ENCODE peak calls at places on chromosomes 16 and 17, in five cellular contexts. J is HFF-Myc, U is GM20000, C is testis, Z is GM06990. I is an unnamed sample.

GRCh38 chr17:2885751-2886150 is 89.5 kb downstream of the RAP1GAP2 start:
- DNase-seq in U (no peak), J (no peak), C (no peak), Z (no peak), I (no peak)

GRCh38 chr17:65230040-65230439 is 92.9 kb downstream of the RGS9 start:
- DNase-seq in J (no peak), U (no peak), C (no peak), Z (no peak), I (no peak)

GRCh38 chr17:69967910-69968411 is 107.1 kb upstream of the KCNJ16 start:
- DNase-seq in J (peak), C (no peak), Z (no peak), U (no peak), I (no peak)

GRCh38 chr17:78735832-78736525 is 46.1 kb downstream of the CYTH1 start:
- DNase-seq in U (no peak), Z (no peak), J (no peak), C (no peak), I (no peak)

GRCh38 chr17:81387235-81388060 is 7.8 kb upstream of the BAHCC1 start:
- DNase-seq in Z (no peak), C (no peak), J (no peak), U (peak), I (peak)

GRCh38 chr16:67029249-67030096 is 524 bp downstream of the CBFB start:
- DNase-seq in C (peak), J (no peak), U (peak), Z (peak), I (peak)

GRCh38 chr17:57324060-57324459 is 67.7 kb downstream of the MSI2 start:
- DNase-seq in J (no peak), Z (no peak), C (no peak), U (no peak), I (no peak)

GRCh38 chr16:53753431-53753830 is 49.5 kb downstream of the FTO start:
- DNase-seq in U (no peak), C (no peak), J (no peak), Z (no peak), I (no peak)

GRCh38 chr17:56297142-56297541 is 143.9 kb downstream of the ANKFN1 start:
- DNase-seq in Z (no peak), J (no peak), U (no peak), C (no peak), I (no peak)

GRCh38 chr17:530851-531250 is 178.2 kb upstream of the RPH3AL start:
- DNase-seq in Z (no peak), U (no peak), C (no peak), J (no peak), I (no peak)

GRCh38 chr17:41910701-41911391 is 7.9 kb downstream of the ACLY start:
- DNase-seq in U (no peak), J (peak), C (no peak), Z (no peak), I (no peak)

GRCh38 chr16:53207810-53208752 is 153.3 kb downstream of the CHD9 start:
- DNase-seq in Z (peak), C (peak), J (peak), U (peak), I (peak)

GRCh38 chr16:71358464-71359031 is at the start of gene CALB2:
- DNase-seq in C (peak), U (peak), J (no peak), Z (peak), I (peak)

GRCh38 chr16:3938843-3939624 is 58.5 kb upstream of the CREBBP start:
- DNase-seq in J (no peak), Z (peak), U (peak), C (peak), I (peak)

GRCh38 chr16:46972971-46973456 is 460 bp downstream of the DNAJA2 start:
- DNase-seq in C (no peak), J (no peak), Z (peak), U (peak), I (peak)

GRCh38 chr16:4486126-4486893 is 10.1 kb downstream of the HMOX2 start:
- DNase-seq in J (no peak), C (peak), U (no peak), Z (no peak), I (no peak)

GRCh38 chr16:8346291-8346690 is 244.0 kb downstream of the TMEM114 start:
- DNase-seq in Z (no peak), C (peak), U (no peak), J (no peak), I (no peak)

GRCh38 chr17:77698903-77699615 is 259.4 kb upstream of the TNRC6C start:
- DNase-seq in C (no peak), J (no peak), Z (no peak), U (no peak), I (no peak)

GRCh38 chr16:47142469-47143328 is 1.0 kb downstream of the NETO2 start:
- DNase-seq in Z (peak), J (no peak), U (peak), C (peak), I (peak)

GRCh38 chr17:79365836-79366831 is 244.7 kb downstream of the RBFOX3 start:
- DNase-seq in J (no peak), C (no peak), U (no peak), Z (no peak), I (no peak)

GRCh38 chr16:70681382-70682238 is 4.2 kb downstream of the MTSS2 start:
- DNase-seq in C (no peak), Z (no peak), U (no peak), J (no peak), I (no peak)

GRCh38 chr16:85566502-85567100 is 46.5 kb upstream of the GSE1 start:
- DNase-seq in Z (no peak), U (no peak), C (no peak), J (no peak), I (no peak)
- TF ChIP-seq CTCF in Z (peak), U (no peak), C (no peak), J (no peak), I (no peak)

DNA sequence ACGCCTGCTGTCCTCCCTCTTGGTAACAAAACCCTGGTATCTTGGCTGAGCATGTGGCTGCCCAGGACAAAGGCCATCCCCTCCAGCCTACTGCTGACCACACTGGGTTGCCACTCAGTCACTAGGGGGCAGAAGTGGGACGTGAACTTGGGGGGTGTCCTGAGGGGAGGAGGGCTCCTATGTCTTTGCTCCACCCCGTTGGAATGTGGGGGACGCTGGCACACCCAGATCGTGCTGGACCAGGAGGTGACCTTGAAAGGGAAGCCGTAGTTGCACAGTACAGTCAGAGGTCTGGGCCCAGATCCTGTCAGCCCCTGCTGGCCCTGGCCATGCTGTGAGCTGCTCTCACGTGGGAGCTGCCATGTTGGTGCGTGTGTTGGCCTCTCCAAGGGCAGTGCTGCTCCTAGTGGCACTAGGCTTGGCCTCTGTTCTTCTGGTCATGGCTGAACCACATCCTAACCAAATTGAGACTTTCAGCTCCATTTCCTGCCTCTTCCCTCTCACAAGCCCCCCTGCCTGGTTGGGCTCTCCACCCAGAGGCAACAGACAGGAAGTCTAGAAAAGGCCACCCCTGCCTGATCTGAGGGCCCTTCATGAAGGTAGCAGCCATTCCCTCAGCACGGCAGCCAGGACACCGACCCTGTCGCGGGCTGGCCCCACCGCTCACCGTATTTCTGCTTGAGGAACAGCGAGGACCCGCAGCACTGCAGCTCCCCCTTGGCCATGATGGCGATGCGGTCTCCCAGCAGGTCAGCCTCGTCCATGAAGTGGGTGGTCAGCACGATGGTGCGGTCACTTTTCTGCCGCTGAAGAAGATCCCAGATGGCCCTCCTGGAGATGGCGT is 29.0 kb upstream of the RNPS1 start:
- DNase-seq in C (peak), U (peak), J (no peak), Z (no peak), I (peak)
- TF ChIP-seq CTCF in C (peak), U (peak), J (peak), Z (peak), I (peak)

DNA sequence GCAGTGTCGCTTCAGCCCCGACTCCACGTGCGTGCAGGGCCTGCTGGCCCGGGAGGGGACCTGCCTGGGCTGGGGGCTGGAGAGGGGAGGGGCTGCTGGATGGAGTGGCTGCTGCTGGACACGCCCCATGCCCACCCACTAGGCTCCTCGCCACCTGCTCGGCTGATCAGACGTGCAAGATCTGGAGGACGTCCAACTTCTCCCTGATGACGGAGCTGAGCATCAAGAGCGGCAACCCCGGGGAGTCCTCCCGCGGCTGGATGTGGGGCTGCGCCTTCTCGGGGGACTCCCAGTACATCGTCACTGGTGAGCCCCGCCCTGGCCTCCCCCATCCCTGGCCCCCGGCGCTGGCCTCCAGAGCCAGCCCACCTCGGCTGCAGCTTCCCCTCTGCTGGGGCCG is 2.4 kb downstream of the BRICD5 start:
- DNase-seq in Z (no peak), J (no peak), U (no peak), C (no peak), I (no peak)
- TF ChIP-seq CTCF in Z (no peak), J (no peak), U (no peak), C (no peak), I (no peak)

DNA sequence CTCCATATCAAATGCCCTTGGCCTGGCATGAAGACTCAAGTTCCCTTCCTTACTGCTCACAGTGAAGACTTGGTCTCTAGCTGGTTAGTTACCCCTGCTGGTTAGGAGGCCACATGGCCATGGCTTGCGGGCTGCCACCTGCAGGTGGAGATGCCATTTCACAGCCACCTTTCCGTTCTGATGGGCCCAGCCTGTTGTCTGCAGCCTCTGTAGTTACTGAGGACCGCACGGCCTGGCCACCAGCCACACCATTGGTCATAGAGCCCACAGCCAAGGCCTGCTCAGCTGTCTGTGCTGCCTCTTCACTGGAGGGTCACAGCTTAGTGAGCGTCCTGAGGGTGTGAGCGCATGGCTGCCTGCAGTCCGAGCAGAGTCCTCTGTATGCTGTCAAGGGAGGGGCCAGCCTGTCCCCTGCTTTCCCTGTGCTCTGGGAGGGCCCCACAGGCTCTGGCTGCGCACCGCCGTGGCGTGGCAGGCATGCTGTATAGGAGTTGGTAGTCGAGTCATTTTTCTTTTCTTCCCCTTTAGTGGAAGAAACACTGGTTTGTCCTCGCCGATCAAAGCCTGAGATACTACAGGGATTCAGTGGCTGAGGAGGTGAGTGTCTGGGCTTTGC is 59.2 kb downstream of the PLD6 start:
- DNase-seq in Z (no peak), J (no peak), U (no peak), C (no peak), I (no peak)
- TF ChIP-seq CTCF in Z (peak), J (peak), U (no peak), C (peak), I (no peak)

GRCh38 chr17:61157246-61157887 is 242.3 kb upstream of the TBX2 start:
- DNase-seq in Z (no peak), C (peak), J (no peak), U (no peak), I (no peak)
- TF ChIP-seq CTCF in Z (no peak), C (no peak), J (no peak), U (no peak), I (no peak)

GRCh38 chr16:30925646-30926332 is 2.4 kb downstream of the FBXL19 start:
- DNase-seq in U (no peak), C (no peak), Z (no peak), J (no peak), I (no peak)
- TF ChIP-seq CTCF in U (no peak), C (no peak), Z (no peak), J (no peak), I (no peak)

DNA sequence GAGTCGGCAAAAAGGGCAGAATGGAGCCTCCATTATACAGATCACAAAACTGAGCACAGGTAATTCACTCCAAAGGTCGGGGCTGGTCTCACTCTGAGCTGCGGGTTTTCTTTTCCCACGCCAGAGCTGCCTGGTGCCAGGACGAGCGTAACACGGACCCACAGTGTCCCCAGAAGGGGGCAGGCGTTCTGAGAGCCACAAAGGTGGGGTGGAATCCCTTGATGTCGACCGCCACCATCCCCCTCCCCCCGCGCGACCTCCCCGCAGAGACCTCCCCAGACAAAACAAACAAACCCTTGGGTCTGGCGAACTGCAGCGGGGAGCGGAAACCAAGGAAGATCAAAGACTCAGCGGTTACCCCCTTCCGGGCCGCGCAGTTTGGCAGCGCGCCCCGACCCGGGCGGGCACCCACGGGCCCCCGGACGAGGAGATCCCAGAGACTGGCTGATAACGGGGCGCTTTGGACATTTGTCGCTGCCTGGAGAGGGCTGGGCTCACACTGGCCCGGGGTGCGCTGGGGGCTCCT is 793 bp upstream of the NKD1 start:
- DNase-seq in U (peak), C (peak), J (no peak), Z (peak), I (peak)
- TF ChIP-seq CTCF in U (peak), C (no peak), J (peak), Z (peak), I (peak)

I was measured in GM10248.